ENCODE peak calls at places on chromosomes 2 and 18, in seven cellular contexts. One of them, this sample, is unnamed.

GRCh38 chr2:40329739-40330047 is 122.2 kb downstream of the SLC8A1 start:
- DNase-seq in lung: no peak
- DNase-seq in GM20000: no peak
- DNase-seq in esophagus muscularis mucosa: no peak
- DNase-seq in AG04450: no peak
- DNase-seq in pancreas: no peak
- DNase-seq in heart right ventricle: peak
- DNase-seq in this sample: no peak

GRCh38 chr18:48545690-48546365 is 7.0 kb downstream of the CTIF start:
- DNase-seq in lung: peak
- DNase-seq in GM20000: no peak
- DNase-seq in esophagus muscularis mucosa: no peak
- DNase-seq in AG04450: no peak
- DNase-seq in pancreas: no peak
- DNase-seq in heart right ventricle: peak
- DNase-seq in this sample: no peak

GRCh38 chr2:113922335-113922734 is 32.4 kb downstream of the ACTR3 start:
- DNase-seq in lung: no peak
- DNase-seq in GM20000: no peak
- DNase-seq in esophagus muscularis mucosa: no peak
- DNase-seq in AG04450: no peak
- DNase-seq in pancreas: no peak
- DNase-seq in heart right ventricle: no peak
- DNase-seq in this sample: no peak

GRCh38 chr2:157444643-157445040 is 753 bp upstream of the CYTIP start:
- DNase-seq in lung: no peak
- DNase-seq in GM20000: no peak
- DNase-seq in esophagus muscularis mucosa: no peak
- DNase-seq in AG04450: no peak
- DNase-seq in pancreas: no peak
- DNase-seq in heart right ventricle: no peak
- DNase-seq in this sample: no peak

GRCh38 chr2:44450806-44451205 is 89.1 kb downstream of the CAMKMT start:
- DNase-seq in lung: no peak
- DNase-seq in GM20000: no peak
- DNase-seq in esophagus muscularis mucosa: no peak
- DNase-seq in AG04450: no peak
- DNase-seq in pancreas: no peak
- DNase-seq in heart right ventricle: no peak
- DNase-seq in this sample: no peak

GRCh38 chr2:52311862-52312261 is 1279.9 kb upstream of the NRXN1 start:
- DNase-seq in lung: no peak
- DNase-seq in GM20000: no peak
- DNase-seq in esophagus muscularis mucosa: no peak
- DNase-seq in AG04450: no peak
- DNase-seq in pancreas: no peak
- DNase-seq in heart right ventricle: no peak
- DNase-seq in this sample: no peak

GRCh38 chr2:79860233-79861058 is 347.6 kb downstream of the CTNNA2 start:
- DNase-seq in lung: no peak
- DNase-seq in GM20000: no peak
- DNase-seq in esophagus muscularis mucosa: no peak
- DNase-seq in AG04450: no peak
- DNase-seq in pancreas: no peak
- DNase-seq in heart right ventricle: no peak
- DNase-seq in this sample: no peak

GRCh38 chr2:38017836-38018235 is 58.1 kb downstream of the CYP1B1 start:
- DNase-seq in lung: no peak
- DNase-seq in GM20000: no peak
- DNase-seq in esophagus muscularis mucosa: no peak
- DNase-seq in AG04450: no peak
- DNase-seq in pancreas: no peak
- DNase-seq in heart right ventricle: no peak
- DNase-seq in this sample: no peak

GRCh38 chr2:8704906-8705305 is 23.1 kb downstream of the ID2 start:
- DNase-seq in lung: no peak
- DNase-seq in GM20000: no peak
- DNase-seq in esophagus muscularis mucosa: no peak
- DNase-seq in AG04450: no peak
- DNase-seq in pancreas: no peak
- DNase-seq in heart right ventricle: no peak
- DNase-seq in this sample: no peak

GRCh38 chr18:40851014-40851429 is 1104.0 kb upstream of the PIK3C3 start:
- DNase-seq in lung: peak
- DNase-seq in GM20000: no peak
- DNase-seq in esophagus muscularis mucosa: no peak
- DNase-seq in AG04450: no peak
- DNase-seq in pancreas: no peak
- DNase-seq in heart right ventricle: no peak
- DNase-seq in this sample: no peak

GRCh38 chr2:189336276-189336975 is 104.8 kb upstream of the WDR75 start:
- DNase-seq in lung: no peak
- DNase-seq in GM20000: no peak
- DNase-seq in esophagus muscularis mucosa: no peak
- DNase-seq in AG04450: no peak
- DNase-seq in pancreas: no peak
- DNase-seq in heart right ventricle: no peak
- DNase-seq in this sample: no peak

GRCh38 chr18:6672909-6673308 is 56.6 kb upstream of the ARHGAP28 start:
- DNase-seq in lung: no peak
- DNase-seq in GM20000: no peak
- DNase-seq in esophagus muscularis mucosa: no peak
- DNase-seq in AG04450: no peak
- DNase-seq in pancreas: no peak
- DNase-seq in heart right ventricle: no peak
- DNase-seq in this sample: no peak

GRCh38 chr2:172082105-172082943 is 3.0 kb upstream of the DLX1 start:
- DNase-seq in lung: no peak
- DNase-seq in GM20000: peak
- DNase-seq in esophagus muscularis mucosa: no peak
- DNase-seq in AG04450: no peak
- DNase-seq in pancreas: no peak
- DNase-seq in heart right ventricle: no peak
- DNase-seq in this sample: no peak

GRCh38 chr2:234841321-234842015 is 110.3 kb upstream of the SH3BP4 start:
- DNase-seq in lung: no peak
- DNase-seq in GM20000: no peak
- DNase-seq in esophagus muscularis mucosa: no peak
- DNase-seq in AG04450: no peak
- DNase-seq in pancreas: no peak
- DNase-seq in heart right ventricle: no peak
- DNase-seq in this sample: no peak

GRCh38 chr18:43587538-43588153 is 310.4 kb upstream of the SYT4 start:
- DNase-seq in lung: no peak
- DNase-seq in GM20000: peak
- DNase-seq in esophagus muscularis mucosa: no peak
- DNase-seq in AG04450: no peak
- DNase-seq in pancreas: no peak
- DNase-seq in heart right ventricle: no peak
- DNase-seq in this sample: no peak

GRCh38 chr2:100504542-100504941 is 34.3 kb downstream of the NMS start:
- DNase-seq in lung: no peak
- DNase-seq in GM20000: no peak
- DNase-seq in esophagus muscularis mucosa: no peak
- DNase-seq in AG04450: no peak
- DNase-seq in pancreas: no peak
- DNase-seq in heart right ventricle: no peak
- DNase-seq in this sample: no peak

GRCh38 chr18:2448565-2449151 is 122.6 kb downstream of the METTL4 start:
- DNase-seq in lung: no peak
- DNase-seq in GM20000: no peak
- DNase-seq in esophagus muscularis mucosa: no peak
- DNase-seq in AG04450: no peak
- DNase-seq in pancreas: no peak
- DNase-seq in heart right ventricle: no peak
- DNase-seq in this sample: no peak

GRCh38 chr18:51342815-51343214 is 145.3 kb upstream of the MEX3C start:
- DNase-seq in lung: no peak
- DNase-seq in GM20000: no peak
- DNase-seq in esophagus muscularis mucosa: no peak
- DNase-seq in AG04450: no peak
- DNase-seq in pancreas: no peak
- DNase-seq in heart right ventricle: no peak
- DNase-seq in this sample: no peak

GRCh38 chr2:47035615-47036488 is 119.3 kb downstream of the STPG4 start:
- DNase-seq in lung: no peak
- DNase-seq in GM20000: no peak
- DNase-seq in esophagus muscularis mucosa: no peak
- DNase-seq in AG04450: no peak
- DNase-seq in pancreas: no peak
- DNase-seq in heart right ventricle: no peak
- DNase-seq in this sample: no peak

GRCh38 chr18:36624451-36625167 is 204.2 kb downstream of the TPGS2 start:
- DNase-seq in lung: no peak
- DNase-seq in GM20000: no peak
- DNase-seq in esophagus muscularis mucosa: no peak
- DNase-seq in AG04450: no peak
- DNase-seq in pancreas: no peak
- DNase-seq in heart right ventricle: peak
- DNase-seq in this sample: no peak
- TF ChIP-seq CTCF in lung: no peak
- TF ChIP-seq CTCF in GM20000: no peak
- TF ChIP-seq CTCF in esophagus muscularis mucosa: no peak
- TF ChIP-seq CTCF in AG04450: no peak
- TF ChIP-seq CTCF in pancreas: no peak
- TF ChIP-seq CTCF in heart right ventricle: no peak
- TF ChIP-seq CTCF in this sample: no peak

GRCh38 chr18:55228707-55229106 is 269.4 kb upstream of the CCDC68 start:
- DNase-seq in lung: no peak
- DNase-seq in GM20000: no peak
- DNase-seq in esophagus muscularis mucosa: no peak
- DNase-seq in AG04450: no peak
- DNase-seq in pancreas: no peak
- DNase-seq in heart right ventricle: no peak
- DNase-seq in this sample: no peak
- TF ChIP-seq CTCF in lung: no peak
- TF ChIP-seq CTCF in GM20000: no peak
- TF ChIP-seq CTCF in esophagus muscularis mucosa: no peak
- TF ChIP-seq CTCF in AG04450: no peak
- TF ChIP-seq CTCF in pancreas: no peak
- TF ChIP-seq CTCF in heart right ventricle: no peak
- TF ChIP-seq CTCF in this sample: no peak

DNA sequence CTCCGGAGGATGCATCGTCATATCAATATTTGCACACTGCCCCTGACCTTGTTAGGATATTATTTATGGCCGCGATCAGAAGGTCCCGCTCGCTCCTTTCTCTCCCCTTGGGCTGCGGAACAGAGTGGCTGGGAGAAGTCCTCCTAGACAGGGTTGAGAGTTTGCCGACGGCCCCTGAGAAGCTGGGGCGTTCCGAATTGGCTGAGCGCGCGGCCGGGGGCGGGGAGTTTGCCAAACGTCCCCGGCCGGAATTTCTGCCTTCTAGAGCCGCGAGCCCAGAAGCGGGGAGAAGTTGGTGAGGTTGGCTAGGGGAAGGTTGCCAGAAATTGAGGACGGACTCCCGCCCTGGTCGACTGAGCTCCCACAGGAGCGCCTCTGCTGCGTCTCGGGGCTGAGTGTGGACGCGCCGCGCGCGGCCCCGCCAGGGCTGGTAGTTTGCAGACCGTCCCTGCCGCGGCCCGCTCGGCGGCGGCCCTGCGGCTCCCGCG is 134.2 kb upstream of the MGAT5 start:
- DNase-seq in lung: peak
- DNase-seq in GM20000: peak
- DNase-seq in esophagus muscularis mucosa: peak
- DNase-seq in AG04450: peak
- DNase-seq in pancreas: peak
- DNase-seq in heart right ventricle: peak
- DNase-seq in this sample: peak
- TF ChIP-seq CTCF in lung: no peak
- TF ChIP-seq CTCF in GM20000: no peak
- TF ChIP-seq CTCF in esophagus muscularis mucosa: no peak
- TF ChIP-seq CTCF in AG04450: no peak
- TF ChIP-seq CTCF in pancreas: no peak
- TF ChIP-seq CTCF in heart right ventricle: no peak
- TF ChIP-seq CTCF in this sample: no peak

GRCh38 chr2:239581352-239581901 is 180.6 kb upstream of the HDAC4 start:
- DNase-seq in lung: no peak
- DNase-seq in GM20000: no peak
- DNase-seq in esophagus muscularis mucosa: no peak
- DNase-seq in AG04450: no peak
- DNase-seq in pancreas: peak
- DNase-seq in heart right ventricle: no peak
- DNase-seq in this sample: no peak
- TF ChIP-seq CTCF in lung: no peak
- TF ChIP-seq CTCF in GM20000: no peak
- TF ChIP-seq CTCF in esophagus muscularis mucosa: no peak
- TF ChIP-seq CTCF in AG04450: no peak
- TF ChIP-seq CTCF in pancreas: no peak
- TF ChIP-seq CTCF in heart right ventricle: no peak
- TF ChIP-seq CTCF in this sample: no peak

DNA sequence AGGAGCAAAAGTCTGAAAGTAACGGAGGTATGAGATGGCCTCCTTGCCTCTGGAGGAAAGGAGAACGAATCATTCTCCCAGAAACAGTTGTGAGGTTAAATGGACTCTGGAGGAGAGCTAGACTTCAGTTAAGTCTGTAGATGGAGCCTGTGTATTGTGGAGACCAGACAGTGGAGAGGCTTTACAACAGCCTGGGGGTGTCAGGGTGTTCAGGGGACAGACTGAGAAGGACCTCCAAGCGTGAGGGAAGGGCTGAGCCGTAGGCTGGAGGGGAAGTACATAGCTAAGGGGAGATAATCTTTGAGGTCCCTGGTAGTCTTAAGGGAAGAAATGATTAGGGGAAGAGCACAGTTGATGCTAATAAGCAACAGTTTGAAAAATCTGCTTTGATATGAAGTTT is 76.6 kb downstream of the GALNT1 start:
- DNase-seq in lung: no peak
- DNase-seq in GM20000: no peak
- DNase-seq in esophagus muscularis mucosa: no peak
- DNase-seq in AG04450: no peak
- DNase-seq in pancreas: no peak
- DNase-seq in heart right ventricle: no peak
- DNase-seq in this sample: no peak
- TF ChIP-seq CTCF in lung: no peak
- TF ChIP-seq CTCF in GM20000: no peak
- TF ChIP-seq CTCF in esophagus muscularis mucosa: no peak
- TF ChIP-seq CTCF in AG04450: no peak
- TF ChIP-seq CTCF in pancreas: no peak
- TF ChIP-seq CTCF in heart right ventricle: no peak
- TF ChIP-seq CTCF in this sample: no peak

GRCh38 chr2:199460101-199460671 is 2.4 kb upstream of the SATB2 start:
- DNase-seq in lung: no peak
- DNase-seq in GM20000: peak
- DNase-seq in esophagus muscularis mucosa: no peak
- DNase-seq in AG04450: no peak
- DNase-seq in pancreas: no peak
- DNase-seq in heart right ventricle: no peak
- DNase-seq in this sample: no peak
- TF ChIP-seq CTCF in lung: no peak
- TF ChIP-seq CTCF in GM20000: no peak
- TF ChIP-seq CTCF in esophagus muscularis mucosa: no peak
- TF ChIP-seq CTCF in AG04450: no peak
- TF ChIP-seq CTCF in pancreas: no peak
- TF ChIP-seq CTCF in heart right ventricle: peak
- TF ChIP-seq CTCF in this sample: no peak

DNA sequence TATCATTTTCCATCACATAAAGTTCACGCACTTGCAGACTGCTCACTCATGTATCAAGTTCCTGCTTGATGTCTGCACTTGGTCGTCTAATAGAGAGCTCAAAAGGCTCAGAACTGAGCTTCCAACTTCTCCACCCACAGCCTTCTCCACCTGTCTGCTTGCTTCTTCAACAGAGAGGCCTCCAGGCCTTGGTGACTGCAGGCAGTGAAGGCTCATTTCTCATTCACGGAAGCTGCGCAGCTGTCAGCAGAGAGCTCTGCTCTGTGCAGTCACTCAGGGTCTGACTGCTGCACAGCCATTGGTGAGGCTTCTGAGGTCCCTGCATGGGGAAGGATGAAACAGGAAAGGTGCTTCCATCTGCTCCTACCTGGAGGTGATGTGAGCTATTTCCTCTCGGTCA is 126.3 kb downstream of the TMEM18 start:
- DNase-seq in lung: no peak
- DNase-seq in GM20000: no peak
- DNase-seq in esophagus muscularis mucosa: peak
- DNase-seq in AG04450: no peak
- DNase-seq in pancreas: no peak
- DNase-seq in heart right ventricle: no peak
- DNase-seq in this sample: no peak
- TF ChIP-seq CTCF in lung: no peak
- TF ChIP-seq CTCF in GM20000: no peak
- TF ChIP-seq CTCF in esophagus muscularis mucosa: no peak
- TF ChIP-seq CTCF in AG04450: no peak
- TF ChIP-seq CTCF in pancreas: no peak
- TF ChIP-seq CTCF in heart right ventricle: no peak
- TF ChIP-seq CTCF in this sample: no peak

This sample was measured in osteocyte.